ENCODE peak calls at places on chromosomes 2 and 18, in four cellular contexts. S, Z, C and P are unnamed samples. For H3K4me1, the result is how much of the 10 kb centered on the place peaks cover.

GRCh38 chr2:23556929-23557328 is 171.9 kb downstream of the KLHL29 start:
- DNase-seq in S (no peak), Z (peak), C (no peak), P (no peak)

GRCh38 chr18:66646622-66647021 is 42.7 kb upstream of the CDH19 start:
- DNase-seq in S (no peak), Z (no peak), C (no peak), P (no peak)

GRCh38 chr2:238370482-238371372 is 50.4 kb downstream of the TRAF3IP1 start:
- DNase-seq in S (peak), Z (peak), C (peak), P (peak)

GRCh38 chr18:56651771-56652092 is 573 bp downstream of the WDR7 start:
- DNase-seq in S (no peak), Z (no peak), C (no peak), P (no peak)

GRCh38 chr2:111618577-111618930 is 265.4 kb downstream of the ANAPC1 start:
- DNase-seq in S (no peak), Z (no peak), C (no peak), P (no peak)

GRCh38 chr2:230230087-230230486 is 4.6 kb downstream of the SP140 start:
- DNase-seq in S (no peak), Z (no peak), C (no peak), P (no peak)

GRCh38 chr18:9069482-9070059 is 32.9 kb upstream of the NDUFV2 start:
- DNase-seq in S (no peak), Z (no peak), C (no peak), P (no peak)

GRCh38 chr2:220279840-220280239 is 652.4 kb downstream of the SLC4A3 start:
- DNase-seq in S (no peak), Z (no peak), C (no peak), P (no peak)

GRCh38 chr2:161681043-161681442 is 56.8 kb downstream of the SLC4A10 start:
- DNase-seq in S (no peak), Z (no peak), C (no peak), P (no peak)

GRCh38 chr2:70472256-70472905 is 81.2 kb downstream of the TGFA start:
- DNase-seq in S (no peak), Z (no peak), C (no peak), P (no peak)

DNA sequence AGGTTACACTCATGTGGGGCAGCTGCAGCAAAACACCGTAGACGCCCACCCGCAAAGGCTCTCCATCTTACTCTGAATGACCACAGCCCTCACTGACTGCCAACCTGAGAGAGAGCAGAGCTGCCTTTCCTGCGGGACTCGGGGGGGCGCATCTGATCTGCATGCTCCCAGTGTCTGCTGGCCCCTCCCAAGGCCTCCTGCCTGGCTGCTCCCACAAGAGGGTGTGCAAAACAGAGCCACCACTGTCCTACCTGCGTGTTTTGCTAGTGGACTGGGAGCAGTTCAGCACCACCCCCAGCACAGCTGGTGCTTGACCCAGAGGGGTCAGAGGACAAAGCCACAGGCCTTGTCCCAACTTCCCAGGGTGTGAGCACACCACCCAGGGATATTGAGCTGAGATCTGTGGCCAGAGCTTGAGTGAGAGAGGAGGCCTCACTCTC is 76.4 kb downstream of the MYO3B start:
- DNase-seq in S (no peak), Z (no peak), C (no peak), P (no peak)
- H3K4me1 ChIP-seq in S (under half), Z (under half), C (under half), P (under half)

GRCh38 chr2:191846787-191847620 is at the start of gene CAVIN2:
- DNase-seq in S (peak), Z (no peak), C (peak), P (peak)

GRCh38 chr2:191844706-191845105 is 2.2 kb downstream of the CAVIN2 start:
- DNase-seq in S (no peak), Z (no peak), C (no peak), P (no peak)

GRCh38 chr2:191847764-191848163 is 876 bp upstream of the CAVIN2 start:
- DNase-seq in S (no peak), Z (no peak), C (no peak), P (no peak)

GRCh38 chr2:191845876-191846786 is 757 bp downstream of the CAVIN2 start:
- DNase-seq in S (peak), Z (no peak), C (no peak), P (peak)

GRCh38 chr2:191845248-191845715 is 1.6 kb downstream of the CAVIN2 start:
- DNase-seq in S (peak), Z (no peak), C (no peak), P (peak)
- H3K27ac ChIP-seq in S (peak), Z (no peak), C (peak), P (peak)

GRCh38 chr2:185179783-185180182 is 558.8 kb upstream of the FSIP2 start:
- DNase-seq in S (no peak), Z (no peak), C (no peak), P (no peak)

GRCh38 chr2:185174353-185174752 is 564.3 kb upstream of the FSIP2 start:
- DNase-seq in S (no peak), Z (no peak), C (no peak), P (no peak)
- TF ChIP-seq CTCF in S (no peak), Z (no peak), C (no peak), P (no peak)

GRCh38 chr18:21702602-21703001 is 2.0 kb downstream of the ABHD3 start:
- DNase-seq in S (no peak), Z (no peak), C (no peak), P (no peak)
- H3K4me1 ChIP-seq in S (under half), Z (under half), C (under half), P (under half)